ENCODE peak calls at places on chromosomes 7 and 10, in ten cellular contexts. J, Z, T, P, I, S, E, V, G and B are unnamed samples.

GRCh38 chr10:112390125-112390703 is 16.3 kb downstream of the ACSL5 start:
- DNase-seq in S (no peak), Z (no peak), I (no peak), G (no peak), P (no peak), V (no peak), T (no peak), E (no peak), J (no peak), B (no peak)

GRCh38 chr10:71212249-71213126 is at the start of gene UNC5B:
- DNase-seq in S (peak), G (peak), P (peak), E (peak), I (peak), J (peak), V (peak), Z (peak), T (peak), B (peak)

GRCh38 chr7:48962821-48963505 is 38.6 kb downstream of the CDC14C start:
- DNase-seq in S (no peak), P (peak), E (no peak), I (no peak), G (no peak), T (no peak), J (no peak), V (no peak), Z (no peak), B (no peak)

GRCh38 chr10:99777918-99778716 is 4.3 kb upstream of the ABCC2 start:
- DNase-seq in V (no peak), T (peak), P (no peak), S (no peak), G (no peak), Z (no peak), I (no peak), E (peak), J (no peak), B (no peak)

GRCh38 chr10:49650724-49651034 is 28.8 kb upstream of the C10orf53 start:
- DNase-seq in P (no peak), V (no peak), I (no peak), J (no peak), Z (no peak), T (no peak), G (no peak), S (no peak), E (peak), B (no peak)

GRCh38 chr7:2247141-2247985 is 5.3 kb downstream of the NUDT1 start:
- DNase-seq in V (peak), S (peak), P (peak), J (no peak), G (no peak), E (no peak), I (no peak), T (peak), Z (no peak), B (peak)

GRCh38 chr10:132208489-132209050 is 21.8 kb downstream of the DPYSL4 start:
- DNase-seq in J (no peak), S (no peak), E (no peak), Z (no peak), T (no peak), I (no peak), P (no peak), V (no peak), G (peak), B (no peak)

GRCh38 chr10:95756061-95756751 is at the start of gene ENTPD1:
- DNase-seq in V (no peak), G (no peak), Z (no peak), J (no peak), T (peak), I (peak), S (no peak), E (no peak), P (peak), B (no peak)

GRCh38 chr7:93574646-93575554 is at the start of gene CALCR:
- DNase-seq in I (no peak), T (no peak), P (peak), Z (no peak), V (no peak), S (peak), G (no peak), J (no peak), E (no peak), B (no peak)

GRCh38 chr10:52313350-52314006 is 603 bp upstream of the DKK1 start:
- DNase-seq in J (no peak), V (no peak), E (no peak), S (peak), I (no peak), G (peak), P (peak), Z (no peak), T (no peak), B (no peak)

GRCh38 chr7:139321071-139321745 is 19.9 kb upstream of the FMC1 start:
- DNase-seq in V (no peak), Z (no peak), J (no peak), T (peak), I (peak), E (no peak), G (no peak), S (no peak), P (peak), B (peak)

GRCh38 chr10:62992145-62992721 is 140.9 kb upstream of the NRBF2 start:
- DNase-seq in I (no peak), J (no peak), P (no peak), T (peak), Z (no peak), G (no peak), E (no peak), V (no peak), S (no peak), B (peak)

GRCh38 chr10:17910144-17910789 is 41.5 kb upstream of the SLC39A12 start:
- DNase-seq in I (peak), T (peak), V (no peak), P (peak), G (no peak), J (no peak), S (peak), E (no peak), Z (no peak), B (peak)

GRCh38 chr10:69201045-69201444 is 19.1 kb upstream of the HKDC1 start:
- DNase-seq in T (peak), I (peak), V (no peak), S (no peak), G (no peak), E (no peak), P (no peak), Z (no peak), J (no peak), B (no peak)

GRCh38 chr10:34780818-34781380 is 34.2 kb downstream of the PARD3 start:
- DNase-seq in T (peak), P (no peak), V (no peak), G (no peak), E (no peak), Z (no peak), J (no peak), I (peak), S (no peak), B (no peak)

GRCh38 chr10:4851846-4852245 is 25.8 kb downstream of the AKR1E2 start:
- DNase-seq in I (no peak), T (no peak), Z (no peak), E (peak), S (no peak), P (no peak), J (no peak), V (no peak), G (no peak), B (no peak)

GRCh38 chr7:11911900-11912299 is 79.9 kb upstream of the THSD7A start:
- DNase-seq in Z (no peak), E (no peak), I (no peak), P (no peak), V (no peak), J (no peak), G (no peak), T (no peak), S (peak), B (no peak)

GRCh38 chr10:74213571-74214162 is 62.6 kb downstream of the ADK start:
- DNase-seq in I (peak), T (peak), S (peak), Z (no peak), P (no peak), G (no peak), E (no peak), V (no peak), J (no peak), B (peak)

GRCh38 chr7:26117142-26117807 is 34.7 kb upstream of the NFE2L3 start:
- DNase-seq in P (peak), T (no peak), Z (no peak), G (no peak), J (no peak), I (no peak), S (no peak), E (no peak), V (no peak), B (no peak)

GRCh38 chr7:2681954-2682799 is 5.8 kb upstream of the AMZ1 start:
- DNase-seq in P (no peak), G (peak), E (no peak), T (no peak), Z (peak), I (no peak), V (peak), S (no peak), J (no peak), B (no peak)

GRCh38 chr7:14303536-14303935 is 314.1 kb upstream of the ETV1 start:
- DNase-seq in T (no peak), S (no peak), E (no peak), V (no peak), J (no peak), Z (no peak), I (no peak), P (no peak), G (no peak), B (peak)

GRCh38 chr10:6980353-6980752 is 400.3 kb upstream of the PRKCQ start:
- DNase-seq in I (no peak), T (no peak), J (no peak), V (no peak), G (no peak), P (no peak), Z (no peak), S (no peak), E (no peak), B (no peak)

GRCh38 chr7:31782411-31782991 is 95.5 kb downstream of the PPP1R17 start:
- DNase-seq in V (no peak), E (no peak), J (peak), I (peak), T (peak), S (peak), Z (no peak), G (no peak), P (peak), B (peak)